ENCODE peak calls at places on chromosomes 5 and 9, in seven cellular contexts. G, X, L, Y, I, N and M are unnamed samples.

GRCh38 chr9:134495881-134496412 is 145.7 kb upstream of the COL5A1 start:
- DNase-seq in I (no peak), G (no peak), N (no peak), Y (no peak), L (no peak), X (no peak), M (no peak)

GRCh38 chr9:121281614-121282291 is 13.8 kb downstream of the GSN start:
- DNase-seq in I (peak), L (no peak), X (no peak), Y (no peak), N (no peak), G (peak), M (peak)

GRCh38 chr9:117411547-117411946 is 3.3 kb downstream of the ASTN2 start:
- DNase-seq in L (no peak), X (peak), N (peak), G (no peak), I (no peak), Y (peak), M (no peak)

GRCh38 chr5:82365744-82366228 is 87.6 kb upstream of the RPS23 start:
- DNase-seq in G (no peak), I (no peak), Y (no peak), N (no peak), L (no peak), X (no peak), M (no peak)

GRCh38 chr5:157370967-157371366 is 89.0 kb upstream of the NIPAL4 start:
- DNase-seq in I (no peak), G (peak), L (peak), X (no peak), N (no peak), Y (peak), M (no peak)

GRCh38 chr5:45696206-45696836 is at the start of gene HCN1:
- DNase-seq in I (peak), X (peak), G (peak), L (no peak), Y (peak), N (no peak), M (peak)

GRCh38 chr9:129888809-129889460 is 53.7 kb downstream of the USP20 start:
- DNase-seq in I (no peak), L (no peak), Y (no peak), X (no peak), N (no peak), G (no peak), M (no peak)

GRCh38 chr5:123199527-123199926 is 110.5 kb downstream of the PRDM6 start:
- DNase-seq in N (no peak), G (no peak), X (no peak), Y (no peak), L (no peak), I (no peak), M (no peak)

GRCh38 chr5:147223343-147223742 is 11.5 kb upstream of the STK32A start:
- DNase-seq in Y (no peak), L (no peak), G (no peak), I (no peak), N (no peak), X (no peak), M (no peak)

GRCh38 chr5:139738777-139739611 is 56.6 kb upstream of the PSD2 start:
- DNase-seq in X (no peak), I (no peak), G (no peak), L (no peak), Y (no peak), N (no peak), M (no peak)

GRCh38 chr5:144026286-144026685 is 144.2 kb downstream of the YIPF5 start:
- DNase-seq in N (no peak), Y (no peak), I (no peak), L (no peak), X (no peak), G (no peak), M (no peak)

GRCh38 chr5:170740586-170741205 is 42.8 kb upstream of the GABRP start:
- DNase-seq in G (no peak), N (no peak), Y (no peak), X (no peak), I (no peak), L (no peak), M (no peak)

GRCh38 chr5:170284231-170284630 is 13.3 kb downstream of the LCP2 start:
- DNase-seq in I (no peak), N (no peak), Y (no peak), L (no peak), X (no peak), G (no peak), M (no peak)

GRCh38 chr5:156148307-156148706 is 178.7 kb upstream of the SGCD start:
- DNase-seq in N (no peak), G (no peak), L (no peak), I (no peak), X (no peak), Y (no peak), M (no peak)

GRCh38 chr5:103407399-103407798 is 148.8 kb downstream of the MACIR start:
- DNase-seq in Y (no peak), X (no peak), G (no peak), I (no peak), N (no peak), L (no peak), M (no peak)

GRCh38 chr9:27460225-27461023 is 63.7 kb upstream of the IFNK start:
- DNase-seq in Y (peak), G (no peak), L (no peak), I (no peak), N (peak), X (no peak), M (no peak)

GRCh38 chr9:1050125-1050895 is at the start of gene DMRT2:
- DNase-seq in X (peak), Y (peak), I (peak), L (no peak), G (peak), N (peak), M (peak)

GRCh38 chr5:107459637-107460036 is 211.1 kb downstream of the EFNA5 start:
- DNase-seq in I (no peak), N (no peak), X (no peak), L (no peak), Y (no peak), G (no peak), M (no peak)
- TF ChIP-seq CTCF in I (no peak), N (no peak), X (no peak), L (no peak), Y (no peak), G (no peak), M (no peak)

GRCh38 chr5:1246711-1247431 is 21.7 kb downstream of the SLC6A18 start:
- DNase-seq in L (no peak), I (peak), G (no peak), X (peak), N (peak), Y (peak), M (no peak)

GRCh38 chr5:1245901-1246576 is 20.9 kb downstream of the SLC6A18 start:
- DNase-seq in I (peak), L (no peak), N (no peak), X (no peak), G (no peak), Y (no peak), M (no peak)

GRCh38 chr5:1244255-1244654 is 19.1 kb downstream of the SLC6A18 start:
- DNase-seq in N (no peak), X (no peak), L (no peak), Y (no peak), G (no peak), I (peak), M (no peak)

GRCh38 chr5:1243487-1244152 is 18.4 kb downstream of the SLC6A18 start:
- DNase-seq in Y (no peak), N (no peak), L (no peak), I (peak), G (no peak), X (no peak), M (no peak)

DNA sequence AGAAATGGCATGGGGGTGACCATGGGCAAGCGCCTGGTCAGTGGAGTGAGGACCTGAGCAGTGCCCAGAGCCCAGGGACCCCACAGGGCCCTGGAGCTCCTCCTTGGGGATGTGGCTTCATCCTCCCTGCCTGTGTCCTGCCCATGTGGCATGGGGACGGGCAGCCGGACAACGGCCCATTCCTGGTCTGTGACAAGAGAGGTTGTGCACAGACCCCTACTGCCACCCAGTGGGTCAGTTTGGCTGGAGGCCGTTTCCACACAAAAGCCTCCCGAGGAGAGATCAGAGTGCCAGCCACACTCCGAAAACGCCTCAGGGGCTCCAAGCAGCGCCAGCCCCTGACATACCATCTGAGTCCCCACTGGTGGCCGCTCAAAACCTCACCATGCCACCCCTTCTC is 19.8 kb downstream of the SLC6A18 start:
- DNase-seq in N (peak), L (no peak), G (no peak), Y (no peak), I (peak), X (no peak), M (no peak)
- TF ChIP-seq CTCF in N (peak), L (no peak), G (no peak), Y (no peak), I (no peak), X (no peak), M (no peak)

GRCh38 chr9:110869931-110870330 is 168.3 kb downstream of the LPAR1 start:
- DNase-seq in G (no peak), X (no peak), N (no peak), Y (no peak), L (no peak), I (no peak), M (no peak)

GRCh38 chr9:110871736-110872135 is 166.5 kb downstream of the LPAR1 start:
- DNase-seq in N (no peak), G (no peak), I (no peak), L (no peak), Y (no peak), X (no peak), M (no peak)

GRCh38 chr9:110880123-110880522 is 158.1 kb downstream of the LPAR1 start:
- DNase-seq in N (no peak), I (no peak), Y (no peak), G (no peak), X (no peak), L (peak), M (no peak)

GRCh38 chr9:110877376-110877775 is 160.9 kb downstream of the LPAR1 start:
- DNase-seq in I (no peak), X (no peak), G (no peak), Y (no peak), L (no peak), N (no peak), M (no peak)

GRCh38 chr9:110875275-110875674 is 163.0 kb downstream of the LPAR1 start:
- DNase-seq in I (no peak), Y (no peak), N (peak), L (no peak), X (no peak), G (peak), M (no peak)
- TF ChIP-seq CTCF in I (no peak), Y (no peak), N (peak), L (no peak), X (no peak), G (no peak), M (no peak)

GRCh38 chr9:95316794-95317118 is 753 bp downstream of the FANCC start:
- DNase-seq in X (no peak), I (peak), Y (peak), N (peak), L (no peak), G (peak), M (peak)
- TF ChIP-seq CTCF in X (no peak), I (no peak), Y (no peak), N (no peak), L (peak), G (no peak), M (no peak)